ENCODE peak calls at places on chromosomes 2 and 18, in four cellular contexts. T, X, A and M are unnamed samples.

GRCh38 chr2:159117658-159118057 is 149.2 kb downstream of the TANC1 start:
- DNase-seq in T (no peak), X (no peak), A (no peak), M (no peak)

GRCh38 chr18:44796505-44797198 is 116.0 kb downstream of the SETBP1 start:
- DNase-seq in T (no peak), X (no peak), A (no peak), M (no peak)

GRCh38 chr2:169734172-169734847 is 678 bp downstream of the KLHL23 start:
- DNase-seq in T (no peak), X (peak; percentile 39), A (no peak), M (no peak)

GRCh38 chr18:60568211-60568610 is 195.6 kb upstream of the MC4R start:
- DNase-seq in T (no peak), X (no peak), A (no peak), M (no peak)

GRCh38 chr2:239222346-239223028 is 178.3 kb downstream of the HDAC4 start:
- DNase-seq in T (no peak), X (no peak), A (no peak), M (no peak)

GRCh38 chr2:76870581-76870980 is 651.6 kb downstream of the LRRTM4 start:
- DNase-seq in T (no peak), X (no peak), A (no peak), M (no peak)

GRCh38 chr2:74886811-74887210 is 52.9 kb downstream of the HK2 start:
- DNase-seq in T (no peak), X (no peak), A (no peak), M (no peak)

GRCh38 chr2:102809291-102810189 is 47.7 kb downstream of the TMEM182 start:
- DNase-seq in T (no peak), X (no peak), A (no peak), M (no peak)

GRCh38 chr2:239278941-239279365 is 121.9 kb downstream of the HDAC4 start:
- DNase-seq in T (no peak), X (peak; percentile 8), A (peak; percentile 36), M (no peak)

GRCh38 chr2:107340955-107341354 is 455.0 kb upstream of the ST6GAL2 start:
- DNase-seq in T (no peak), X (no peak), A (no peak), M (no peak)

GRCh38 chr2:120631241-120631640 is 104.4 kb upstream of the GLI2 start:
- DNase-seq in T (no peak), X (no peak), A (no peak), M (no peak)

GRCh38 chr18:70333757-70334156 is 44.9 kb downstream of the SOCS6 start:
- DNase-seq in T (no peak), X (no peak), A (peak; percentile 99), M (no peak)

GRCh38 chr2:33238111-33238510 is 238.3 kb upstream of the RASGRP3 start:
- DNase-seq in T (no peak), X (no peak), A (peak; percentile 73), M (no peak)

GRCh38 chr2:138516030-138516704 is 14.6 kb downstream of the SPOPL start:
- DNase-seq in T (no peak), X (no peak), A (peak; percentile 77), M (no peak)

GRCh38 chr2:152558174-152559091 is 158.8 kb downstream of the PRPF40A start:
- DNase-seq in T (no peak), X (no peak), A (peak; percentile 96), M (no peak)

GRCh38 chr2:222205136-222205535 is 93.7 kb downstream of the PAX3 start:
- DNase-seq in T (no peak), X (no peak), A (no peak), M (no peak)

DNA sequence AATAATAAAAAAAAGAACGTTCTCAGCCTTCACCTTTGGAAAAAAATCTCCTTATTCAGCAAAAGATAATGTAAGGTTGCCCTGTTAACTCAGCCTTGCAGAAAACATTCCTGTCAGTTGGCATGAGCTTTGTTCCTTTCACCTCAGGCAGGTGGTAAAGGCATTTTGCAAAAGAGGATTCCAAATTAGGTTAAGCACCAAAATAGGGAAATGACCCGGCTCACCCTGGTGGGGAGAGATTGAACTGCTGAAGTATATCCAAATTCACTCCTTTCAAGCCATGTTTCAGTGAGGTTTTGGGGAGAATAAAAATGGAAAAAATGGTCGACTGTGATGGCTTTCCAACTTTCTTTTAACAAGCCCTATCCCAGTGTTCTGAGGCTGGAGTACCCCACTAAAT is 1988.8 kb upstream of the PIK3C3 start:
- DNase-seq in T (no peak), X (no peak), A (no peak), M (no peak)
- TF ChIP-seq CTCF in T (no peak), X (no peak), A (peak; percentile 18), M (no peak)

GRCh38 chr2:98824256-98825042 is 93.5 kb upstream of the MGAT4A start:
- DNase-seq in T (no peak), X (no peak), A (no peak), M (no peak)

GRCh38 chr2:98821629-98822135 is 90.8 kb upstream of the MGAT4A start:
- DNase-seq in T (no peak), X (no peak), A (no peak), M (no peak)

GRCh38 chr2:98823196-98824166 is 92.5 kb upstream of the MGAT4A start:
- DNase-seq in T (no peak), X (no peak), A (no peak), M (no peak)

GRCh38 chr2:98825043-98825350 is 94.1 kb upstream of the MGAT4A start:
- DNase-seq in T (no peak), X (no peak), A (no peak), M (no peak)

GRCh38 chr2:98822301-98823164 is 91.6 kb upstream of the MGAT4A start:
- DNase-seq in T (peak; percentile 71), X (no peak), A (no peak), M (peak; percentile 71)
- TF ChIP-seq CTCF in T (peak; percentile 51), X (no peak), A (no peak), M (peak; percentile 44)

DNA sequence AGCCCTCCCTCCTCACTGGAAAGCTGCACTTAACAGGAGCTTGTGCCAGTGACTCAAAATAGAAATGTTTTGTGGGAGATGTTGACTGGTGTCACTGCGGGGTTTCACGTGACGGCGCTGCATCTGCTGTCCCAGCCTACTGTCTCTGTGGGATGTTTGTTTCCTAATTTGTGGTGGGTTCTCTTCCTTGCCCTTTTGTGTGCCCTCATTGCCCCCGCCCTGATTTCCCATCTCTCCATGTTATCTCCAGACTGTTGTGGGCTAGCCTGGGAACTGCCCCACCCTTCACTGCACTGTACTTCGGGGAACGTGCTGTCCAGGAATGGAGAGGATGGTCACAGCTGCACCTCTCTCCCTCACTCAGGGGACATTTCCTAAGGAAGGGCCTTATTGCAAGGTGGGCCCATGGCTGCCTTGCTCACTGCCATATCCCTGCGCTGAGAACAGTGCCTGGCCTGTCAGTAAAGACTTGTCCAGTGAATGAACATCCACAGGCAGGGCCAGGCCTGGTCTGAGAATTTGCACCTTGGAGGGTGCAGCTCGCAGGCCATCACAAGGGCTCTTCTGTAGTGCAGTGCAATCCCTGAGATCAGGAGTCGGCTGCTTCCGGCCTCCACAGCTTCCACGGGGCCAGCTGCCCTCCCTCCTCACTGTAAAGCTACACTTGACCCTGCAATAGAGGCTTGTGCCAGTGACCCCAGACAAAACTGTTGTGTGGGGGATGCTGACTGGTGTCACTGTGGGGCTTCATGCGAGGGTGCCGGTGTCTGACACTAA is 18.1 kb downstream of the ZAP70 start:
- DNase-seq in T (no peak), X (no peak), A (no peak), M (peak; percentile 9)
- TF ChIP-seq CTCF in T (no peak), X (no peak), A (no peak), M (no peak)

DNA sequence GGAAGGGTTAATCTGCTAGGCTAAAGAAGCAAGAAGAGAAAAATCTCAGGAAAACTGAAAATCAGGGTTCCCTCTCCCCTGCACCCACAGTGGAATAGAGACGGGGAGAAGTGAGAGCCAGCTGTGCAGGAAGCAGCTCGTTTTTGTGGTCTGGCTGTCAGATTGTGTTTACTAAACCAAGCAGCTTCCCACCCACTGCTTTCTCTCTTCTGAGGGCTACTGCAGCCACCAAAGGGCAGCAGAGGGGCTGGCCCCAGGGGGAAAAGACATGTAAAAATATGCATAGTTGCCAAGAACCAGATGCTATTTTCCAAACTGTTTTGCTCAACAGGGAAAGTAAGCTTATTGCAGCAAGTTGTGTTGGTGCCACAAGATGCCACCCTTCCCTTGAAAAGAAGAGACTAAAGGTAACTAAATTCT is 72.6 kb upstream of the THUMPD2 start:
- DNase-seq in T (peak; percentile 23), X (no peak), A (peak; percentile 68), M (no peak)
- TF ChIP-seq CTCF in T (peak; percentile 7), X (no peak), A (no peak), M (no peak)

GRCh38 chr2:150594299-150594698 is 106.8 kb upstream of the RND3 start:
- DNase-seq in T (no peak), X (no peak), A (no peak), M (no peak)

GRCh38 chr2:150596071-150596470 is 108.6 kb upstream of the RND3 start:
- DNase-seq in T (no peak), X (no peak), A (peak; percentile 85), M (no peak)

GRCh38 chr2:150598383-150598782 is 110.9 kb upstream of the RND3 start:
- DNase-seq in T (no peak), X (no peak), A (no peak), M (no peak)

GRCh38 chr2:150601280-150602038 is 114.0 kb upstream of the RND3 start:
- DNase-seq in T (no peak), X (no peak), A (peak; percentile 81), M (no peak)

DNA sequence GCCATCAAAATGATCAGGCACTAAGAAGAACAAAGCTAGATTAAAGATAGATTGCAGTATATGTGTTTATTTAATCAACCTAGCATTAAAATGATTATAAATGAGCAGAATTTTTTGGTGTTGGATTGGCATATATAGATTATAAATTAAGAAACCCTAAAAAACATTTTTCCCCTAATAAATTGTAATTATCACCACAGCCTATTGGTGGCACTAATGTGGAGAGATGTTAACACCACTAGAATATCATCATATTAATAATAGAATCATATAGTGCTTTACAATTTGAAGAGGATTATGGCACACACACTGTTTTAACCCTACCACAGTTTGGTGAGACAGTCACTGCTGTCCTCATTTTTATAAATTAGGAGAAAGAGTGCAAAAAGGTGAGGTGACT is 112.4 kb upstream of the RND3 start:
- DNase-seq in T (no peak), X (no peak), A (no peak), M (no peak)
- TF ChIP-seq CTCF in T (peak; percentile 24), X (no peak), A (no peak), M (peak; percentile 19)

DNA sequence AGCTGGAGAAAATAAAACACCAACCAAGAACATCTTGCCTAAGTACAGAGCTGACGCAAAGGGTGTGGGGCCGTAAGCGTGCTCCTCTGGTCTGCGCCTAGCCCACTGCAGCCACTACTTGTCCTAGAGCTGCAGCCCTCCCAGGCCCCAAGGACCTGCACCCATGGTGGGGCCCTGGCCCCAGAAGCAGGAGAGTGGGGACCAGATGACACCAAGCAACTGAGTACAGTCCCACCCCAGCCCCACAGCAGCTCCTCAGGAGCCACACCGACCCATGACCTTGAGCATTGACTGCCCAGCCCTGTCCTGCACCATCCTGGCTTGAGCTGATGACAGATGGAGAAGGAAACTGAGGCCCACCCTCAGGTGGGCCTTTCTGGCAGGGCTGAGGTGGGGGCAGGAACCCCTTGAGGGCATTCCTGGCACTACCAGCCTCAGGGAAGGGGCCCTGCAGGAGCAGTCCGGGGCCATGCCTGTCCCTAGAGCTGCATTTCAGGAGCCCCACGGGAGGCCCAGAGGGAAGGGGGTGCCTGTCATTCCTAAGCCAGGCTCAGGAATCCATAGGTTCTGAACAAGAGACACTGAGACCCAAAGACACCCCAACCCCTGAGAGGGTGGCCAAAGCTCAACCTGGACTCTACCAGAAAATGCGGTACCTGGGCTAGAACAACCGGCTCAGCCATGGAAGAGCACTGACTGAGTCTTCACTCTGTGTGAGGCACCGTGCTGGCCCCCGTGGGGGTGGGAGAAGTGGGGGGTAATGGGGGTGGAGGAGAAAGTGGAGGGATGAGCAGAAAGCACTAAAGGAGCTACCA is 4.9 kb downstream of the KIF1A start:
- DNase-seq in T (no peak), X (no peak), A (no peak), M (peak; percentile 7)
- TF ChIP-seq CTCF in T (no peak), X (no peak), A (no peak), M (no peak)